ENCODE peak calls at places on chromosomes 2 and 18, in eight cellular contexts. M, R, X, Q, E, I, J and D are unnamed samples.

GRCh38 chr2:20015482-20016083 is 3.1 kb upstream of the MATN3 start:
- DNase-seq in I (peak), E (peak), J (no peak), Q (no peak), X (no peak), M (no peak), R (peak), D (no peak)

GRCh38 chr2:56132138-56132537 is 51.7 kb upstream of the CCDC85A start:
- DNase-seq in R (peak), M (no peak), J (no peak), I (peak), E (peak), X (no peak), Q (no peak), D (no peak)

GRCh38 chr2:5691659-5692529 is at the start of gene SOX11:
- DNase-seq in M (no peak), E (peak), J (peak), Q (peak), X (no peak), R (peak), I (no peak), D (peak)

GRCh38 chr18:7766383-7766782 is 199.3 kb downstream of the PTPRM start:
- DNase-seq in M (no peak), I (no peak), R (no peak), J (no peak), E (no peak), X (no peak), Q (no peak), D (no peak)

GRCh38 chr2:71313016-71313766 is 18.4 kb upstream of the ZNF638 start:
- DNase-seq in J (no peak), I (peak), M (no peak), E (peak), R (no peak), X (no peak), Q (no peak), D (no peak)

GRCh38 chr2:200509608-200510433 is at the start of gene KCTD18:
- DNase-seq in J (peak), I (peak), E (peak), X (peak), Q (peak), M (peak), R (peak), D (peak)

GRCh38 chr18:5294618-5295230 is 802 bp downstream of the ZBTB14 start:
- DNase-seq in X (peak), Q (peak), J (peak), M (peak), R (peak), E (peak), I (peak), D (peak)

GRCh38 chr2:212626371-212626918 is 87.8 kb upstream of the ERBB4 start:
- DNase-seq in J (no peak), E (no peak), Q (no peak), R (no peak), M (no peak), X (no peak), I (peak), D (no peak)

GRCh38 chr18:34871435-34871834 is 161.3 kb downstream of the DTNA start:
- DNase-seq in Q (no peak), X (no peak), J (no peak), E (no peak), M (no peak), R (no peak), I (peak), D (no peak)

GRCh38 chr2:85758361-85759256 is 4.8 kb downstream of the ATOH8 start:
- DNase-seq in R (no peak), J (no peak), X (no peak), M (peak), E (no peak), Q (no peak), I (no peak), D (no peak)

GRCh38 chr2:38246105-38246504 is 131.0 kb downstream of the ATL2 start:
- DNase-seq in J (no peak), E (no peak), R (no peak), I (no peak), X (no peak), Q (no peak), M (no peak), D (no peak)

GRCh38 chr2:220856486-220856885 is 715.6 kb downstream of the EPHA4 start:
- DNase-seq in Q (no peak), X (no peak), E (no peak), M (no peak), R (no peak), I (no peak), J (no peak), D (no peak)

GRCh38 chr18:35463837-35464236 is 33.9 kb downstream of the INO80C start:
- DNase-seq in M (no peak), X (no peak), J (no peak), E (no peak), R (no peak), Q (no peak), I (no peak), D (no peak)